ENCODE peak calls at places on chromosomes 12 and 14, in eight cellular contexts. W is heart left ventricle, Y is dorsolateral prefrontal cortex, X is GM23248, M is RWPE1, L is gastrocnemius medialis, J is adrenal gland, R is astrocyte. S is an unnamed sample.
A peak's percentile ranks its signal among the peaks of the same experiment; 100 is the strongest.

GRCh38 chr14:20379743-20380142 is 33.6 kb downstream of the TEP1 start:
- DNase-seq in X (no peak), J (no peak), Y (no peak), R (no peak), L (no peak), W (no peak), M (no peak), S (no peak)

GRCh38 chr12:76144253-76144564 is 59.7 kb upstream of the NAP1L1 start:
- DNase-seq in Y (no peak), M (no peak), J (no peak), W (no peak), R (no peak), X (peak; percentile 15), L (no peak), S (no peak)

GRCh38 chr12:8033153-8034044 is 883 bp downstream of the FOXJ2 start:
- DNase-seq in M (peak; percentile 54), L (peak; percentile 46), X (peak; percentile 67), W (peak; percentile 71), J (peak; percentile 78), Y (peak; percentile 39), R (peak; percentile 26), S (no peak)

GRCh38 chr14:73524493-73524892 is 12.4 kb upstream of the ACOT1 start:
- DNase-seq in M (no peak), J (no peak), X (no peak), W (no peak), L (no peak), R (no peak), Y (no peak), S (no peak)

GRCh38 chr14:31261859-31262739 is 54.5 kb upstream of the HECTD1 start:
- DNase-seq in X (peak; percentile 82), Y (no peak), M (no peak), J (peak; percentile 55), L (no peak), R (peak; percentile 47), W (no peak), S (no peak)

GRCh38 chr12:89417246-89417977 is 65.1 kb upstream of the DUSP6 start:
- DNase-seq in M (peak; percentile 14), R (peak; percentile 39), L (no peak), X (peak; percentile 75), W (no peak), Y (no peak), J (no peak), S (no peak)

GRCh38 chr12:125015680-125016310 is 22.4 kb downstream of the BRI3BP start:
- DNase-seq in L (no peak), R (peak; percentile 70), J (no peak), W (no peak), M (no peak), Y (no peak), X (no peak), S (no peak)

GRCh38 chr14:23512156-23512555 is 39.4 kb downstream of the ZFHX2 start:
- DNase-seq in X (peak; percentile 18), R (peak; percentile 1), L (no peak), W (no peak), Y (peak; percentile 54), M (no peak), J (no peak), S (no peak)

GRCh38 chr14:76639606-76640272 is 121.5 kb upstream of the VASH1 start:
- DNase-seq in M (no peak), X (no peak), R (no peak), L (no peak), Y (no peak), W (no peak), J (no peak), S (no peak)

GRCh38 chr12:39230086-39230485 is 212.8 kb downstream of the KIF21A start:
- DNase-seq in J (no peak), W (no peak), Y (no peak), M (peak; percentile 13), X (no peak), R (peak; percentile 82), L (no peak), S (no peak)

GRCh38 chr14:23066855-23067744 is 9.8 kb upstream of the CDH24 start:
- DNase-seq in W (no peak), X (no peak), L (no peak), Y (no peak), M (no peak), R (no peak), J (peak; percentile 54), S (no peak)

GRCh38 chr12:22312336-22312735 is 22.2 kb downstream of the ST8SIA1 start:
- DNase-seq in L (no peak), R (peak; percentile 92), J (no peak), X (peak; percentile 83), M (peak; percentile 7), Y (peak; percentile 18), W (peak; percentile 55), S (no peak)

GRCh38 chr12:67764946-67765619 is 116.5 kb downstream of the DYRK2 start:
- DNase-seq in Y (no peak), L (no peak), J (no peak), M (no peak), R (no peak), W (no peak), X (peak; percentile 37), S (no peak)

GRCh38 chr14:72677664-72678063 is 216.2 kb downstream of the DPF3 start:
- DNase-seq in W (no peak), Y (no peak), R (no peak), X (peak; percentile 47), J (no peak), L (peak; percentile 27), M (no peak), S (no peak)

GRCh38 chr14:68685419-68686211 is 107.3 kb downstream of the ZFP36L1 start:
- DNase-seq in M (peak; percentile 88), X (peak; percentile 76), W (peak; percentile 19), Y (no peak), L (no peak), R (peak; percentile 92), J (no peak), S (no peak)

GRCh38 chr12:14247166-14247565 is 118.3 kb upstream of the ATF7IP start:
- DNase-seq in R (no peak), Y (no peak), M (no peak), W (no peak), J (no peak), X (no peak), L (no peak), S (no peak)

GRCh38 chr12:65532744-65533143 is 254.3 kb downstream of the MSRB3 start:
- DNase-seq in M (no peak), L (no peak), W (no peak), J (no peak), X (peak; percentile 56), R (peak; percentile 95), Y (no peak), S (no peak)

GRCh38 chr14:97061714-97062113 is 264.5 kb downstream of the VRK1 start:
- DNase-seq in X (no peak), W (no peak), L (no peak), R (no peak), J (no peak), M (no peak), Y (no peak), S (no peak)

GRCh38 chr12:125403843-125404242 is 338.6 kb downstream of the AACS start:
- DNase-seq in Y (no peak), X (no peak), M (no peak), L (no peak), R (no peak), J (no peak), W (no peak), S (no peak)

GRCh38 chr12:11777962-11778361 is 128.5 kb downstream of the ETV6 start:
- DNase-seq in M (no peak), J (no peak), L (no peak), X (no peak), R (no peak), Y (no peak), W (no peak), S (no peak)

GRCh38 chr12:59404109-59404650 is 191.6 kb upstream of the SLC16A7 start:
- DNase-seq in M (no peak), L (no peak), J (no peak), X (no peak), Y (no peak), W (no peak), R (no peak), S (no peak)

GRCh38 chr14:34361504-34362011 is 100.5 kb downstream of the SPTSSA start:
- DNase-seq in W (no peak), L (no peak), R (no peak), X (peak; percentile 70), J (peak; percentile 64), Y (no peak), M (no peak), S (no peak)

GRCh38 chr14:74756326-74756725 is 6.8 kb upstream of the YLPM1 start:
- DNase-seq in Y (no peak), W (no peak), M (no peak), J (no peak), X (no peak), R (no peak), L (no peak), S (no peak)

GRCh38 chr14:48125654-48126053 is 450.2 kb upstream of the MDGA2 start:
- DNase-seq in L (no peak), J (no peak), X (no peak), M (no peak), W (no peak), R (no peak), Y (no peak), S (no peak)

GRCh38 chr12:52867636-52868035 is 18.8 kb upstream of the KRT78 start:
- DNase-seq in M (peak; percentile 86), J (peak; percentile 56), X (peak; percentile 15), Y (no peak), W (peak; percentile 66), L (no peak), R (no peak), S (no peak)

GRCh38 chr14:31692376-31692781 is 131.2 kb downstream of the NUBPL start:
- DNase-seq in W (no peak), X (peak; percentile 39), Y (no peak), L (no peak), M (no peak), R (peak; percentile 38), J (no peak), S (no peak)

GRCh38 chr12:31431721-31432120 is 105.8 kb upstream of the SINHCAF start:
- DNase-seq in Y (no peak), X (peak; percentile 4), L (no peak), W (no peak), J (no peak), R (peak; percentile 30), M (no peak), S (no peak)

GRCh38 chr12:127272864-127273263 is 994.1 kb upstream of the TMEM132C start:
- DNase-seq in X (peak; percentile 99), Y (no peak), J (no peak), M (peak; percentile 19), W (no peak), L (no peak), R (peak; percentile 98), S (no peak)
- H3K27ac ChIP-seq in X (peak overlapping the region; percentile 98), Y (no peak overlapping the region), J (no peak overlapping the region), M (no peak overlapping the region), W (no peak overlapping the region), L (no peak overlapping the region), R (peak overlapping the region; percentile 82), S (no peak overlapping the region)

GRCh38 chr14:105488781-105489606 is 2.1 kb upstream of the TEDC1 start:
- DNase-seq in M (no peak), L (no peak), W (no peak), J (no peak), Y (no peak), R (no peak), X (no peak), S (no peak)
- H3K27ac ChIP-seq in M (peak overlapping the region; percentile 100), L (peak overlapping the region; percentile 84), W (peak overlapping the region; percentile 100), J (no peak overlapping the region), Y (peak overlapping the region; percentile 85), R (no peak overlapping the region), X (no peak overlapping the region), S (no peak overlapping the region)

GRCh38 chr12:57738661-57739237 is at the start of gene AGAP2:
- DNase-seq in Y (peak; percentile 80), W (no peak), X (peak; percentile 27), M (no peak), L (no peak), J (no peak), R (peak; percentile 12), S (peak; percentile 82)
- H3K27ac ChIP-seq in Y (peak within 1 kb of the TSS; percentile 82), W (peak within 1 kb of the TSS; percentile 70), X (no peak within 1 kb of the TSS), M (no peak within 1 kb of the TSS), L (peak within 1 kb of the TSS; percentile 62), J (no peak within 1 kb of the TSS), R (no peak within 1 kb of the TSS), S (no peak within 1 kb of the TSS)

GRCh38 chr12:6346942-6347341 is 5.1 kb upstream of the TNFRSF1A start:
- DNase-seq in Y (no peak), L (no peak), X (no peak), J (no peak), M (no peak), R (no peak), W (no peak), S (no peak)
- H3K27ac ChIP-seq in Y (no peak overlapping the region), L (peak overlapping the region; percentile 61), X (no peak overlapping the region), J (peak overlapping the region; percentile 17), M (no peak overlapping the region), R (no peak overlapping the region), W (peak overlapping the region; percentile 73), S (no peak overlapping the region)